ENCODE peak calls at places on chromosomes 2 and 18, in six cellular contexts. One of them, this sample, is unnamed.
A peak's percentile ranks its signal among the peaks of the same experiment; 100 is the strongest.

GRCh38 chr18:50177294-50177992 is 17.5 kb downstream of the MYO5B start:
- DNase-seq in stimulated activated CD4-positive, alpha-beta T cell treated with anti-CD3 and anti-CD28 coated beads, Interleukin-15, amount 100 ng/mL, for 1 hour: no peak
- DNase-seq in Daoy: no peak
- DNase-seq in activated naive CD4-positive, alpha-beta T cell treated with anti-CD3 and anti-CD28 coated beads for 36 hours: no peak
- DNase-seq in NCI-H1105 treated with DMSO at 0.1 percent for 48 hours: no peak
- DNase-seq in HCEC 1CT: no peak
- DNase-seq in this sample: no peak

GRCh38 chr2:108583903-108584520 is 49.7 kb downstream of the LIMS1 start:
- DNase-seq in activated naive CD4-positive, alpha-beta T cell treated with anti-CD3 and anti-CD28 coated beads for 36 hours: peak; percentile 78
- DNase-seq in Daoy: peak; percentile 81
- DNase-seq in HCEC 1CT: peak; percentile 70
- DNase-seq in stimulated activated CD4-positive, alpha-beta T cell treated with anti-CD3 and anti-CD28 coated beads, Interleukin-15, amount 100 ng/mL, for 1 hour: peak; percentile 5
- DNase-seq in NCI-H1105 treated with DMSO at 0.1 percent for 48 hours: peak; percentile 46
- DNase-seq in this sample: peak; percentile 88

GRCh38 chr2:224142397-224143312 is 103.6 kb upstream of the SERPINE2 start:
- DNase-seq in activated naive CD4-positive, alpha-beta T cell treated with anti-CD3 and anti-CD28 coated beads for 36 hours: no peak
- DNase-seq in stimulated activated CD4-positive, alpha-beta T cell treated with anti-CD3 and anti-CD28 coated beads, Interleukin-15, amount 100 ng/mL, for 1 hour: no peak
- DNase-seq in HCEC 1CT: peak; percentile 88
- DNase-seq in Daoy: no peak
- DNase-seq in NCI-H1105 treated with DMSO at 0.1 percent for 48 hours: no peak
- DNase-seq in this sample: no peak

GRCh38 chr18:63881851-63882250 is 5.7 kb upstream of the SERPINB2 start:
- DNase-seq in Daoy: peak; percentile 46
- DNase-seq in NCI-H1105 treated with DMSO at 0.1 percent for 48 hours: no peak
- DNase-seq in stimulated activated CD4-positive, alpha-beta T cell treated with anti-CD3 and anti-CD28 coated beads, Interleukin-15, amount 100 ng/mL, for 1 hour: no peak
- DNase-seq in HCEC 1CT: peak; percentile 71
- DNase-seq in activated naive CD4-positive, alpha-beta T cell treated with anti-CD3 and anti-CD28 coated beads for 36 hours: no peak
- DNase-seq in this sample: no peak

GRCh38 chr2:27240406-27240805 is 22.4 kb downstream of the SLC30A3 start:
- DNase-seq in stimulated activated CD4-positive, alpha-beta T cell treated with anti-CD3 and anti-CD28 coated beads, Interleukin-15, amount 100 ng/mL, for 1 hour: no peak
- DNase-seq in activated naive CD4-positive, alpha-beta T cell treated with anti-CD3 and anti-CD28 coated beads for 36 hours: no peak
- DNase-seq in Daoy: no peak
- DNase-seq in HCEC 1CT: no peak
- DNase-seq in NCI-H1105 treated with DMSO at 0.1 percent for 48 hours: no peak
- DNase-seq in this sample: no peak

GRCh38 chr18:66752733-66753132 is 148.8 kb upstream of the CDH19 start:
- DNase-seq in Daoy: no peak
- DNase-seq in stimulated activated CD4-positive, alpha-beta T cell treated with anti-CD3 and anti-CD28 coated beads, Interleukin-15, amount 100 ng/mL, for 1 hour: no peak
- DNase-seq in NCI-H1105 treated with DMSO at 0.1 percent for 48 hours: no peak
- DNase-seq in activated naive CD4-positive, alpha-beta T cell treated with anti-CD3 and anti-CD28 coated beads for 36 hours: no peak
- DNase-seq in HCEC 1CT: no peak
- DNase-seq in this sample: no peak

GRCh38 chr2:636649-637405 is 40.4 kb downstream of the TMEM18 start:
- DNase-seq in stimulated activated CD4-positive, alpha-beta T cell treated with anti-CD3 and anti-CD28 coated beads, Interleukin-15, amount 100 ng/mL, for 1 hour: no peak
- DNase-seq in Daoy: peak; percentile 71
- DNase-seq in activated naive CD4-positive, alpha-beta T cell treated with anti-CD3 and anti-CD28 coated beads for 36 hours: peak; percentile 69
- DNase-seq in HCEC 1CT: peak; percentile 3
- DNase-seq in NCI-H1105 treated with DMSO at 0.1 percent for 48 hours: peak; percentile 3
- DNase-seq in this sample: peak; percentile 74

GRCh38 chr2:168278424-168278888 is 31.1 kb upstream of the STK39 start:
- DNase-seq in activated naive CD4-positive, alpha-beta T cell treated with anti-CD3 and anti-CD28 coated beads for 36 hours: no peak
- DNase-seq in HCEC 1CT: peak; percentile 90
- DNase-seq in NCI-H1105 treated with DMSO at 0.1 percent for 48 hours: peak; percentile 73
- DNase-seq in stimulated activated CD4-positive, alpha-beta T cell treated with anti-CD3 and anti-CD28 coated beads, Interleukin-15, amount 100 ng/mL, for 1 hour: no peak
- DNase-seq in Daoy: peak; percentile 72
- DNase-seq in this sample: no peak

GRCh38 chr2:9234680-9235387 is 28.2 kb downstream of the ASAP2 start:
- DNase-seq in NCI-H1105 treated with DMSO at 0.1 percent for 48 hours: no peak
- DNase-seq in activated naive CD4-positive, alpha-beta T cell treated with anti-CD3 and anti-CD28 coated beads for 36 hours: no peak
- DNase-seq in HCEC 1CT: peak; percentile 91
- DNase-seq in stimulated activated CD4-positive, alpha-beta T cell treated with anti-CD3 and anti-CD28 coated beads, Interleukin-15, amount 100 ng/mL, for 1 hour: no peak
- DNase-seq in Daoy: peak; percentile 95
- DNase-seq in this sample: no peak

GRCh38 chr2:128438091-128438490 is 119.4 kb upstream of the HS6ST1 start:
- DNase-seq in HCEC 1CT: no peak
- DNase-seq in stimulated activated CD4-positive, alpha-beta T cell treated with anti-CD3 and anti-CD28 coated beads, Interleukin-15, amount 100 ng/mL, for 1 hour: no peak
- DNase-seq in NCI-H1105 treated with DMSO at 0.1 percent for 48 hours: no peak
- DNase-seq in activated naive CD4-positive, alpha-beta T cell treated with anti-CD3 and anti-CD28 coated beads for 36 hours: no peak
- DNase-seq in Daoy: no peak
- DNase-seq in this sample: no peak

GRCh38 chr18:36179562-36180334 is 7.5 kb upstream of the MOCOS start:
- DNase-seq in activated naive CD4-positive, alpha-beta T cell treated with anti-CD3 and anti-CD28 coated beads for 36 hours: no peak
- DNase-seq in stimulated activated CD4-positive, alpha-beta T cell treated with anti-CD3 and anti-CD28 coated beads, Interleukin-15, amount 100 ng/mL, for 1 hour: no peak
- DNase-seq in NCI-H1105 treated with DMSO at 0.1 percent for 48 hours: no peak
- DNase-seq in Daoy: no peak
- DNase-seq in HCEC 1CT: peak; percentile 46
- DNase-seq in this sample: peak; percentile 52

GRCh38 chr2:67289921-67290371 is 107.2 kb upstream of the ETAA1 start:
- DNase-seq in stimulated activated CD4-positive, alpha-beta T cell treated with anti-CD3 and anti-CD28 coated beads, Interleukin-15, amount 100 ng/mL, for 1 hour: no peak
- DNase-seq in NCI-H1105 treated with DMSO at 0.1 percent for 48 hours: no peak
- DNase-seq in HCEC 1CT: peak; percentile 89
- DNase-seq in activated naive CD4-positive, alpha-beta T cell treated with anti-CD3 and anti-CD28 coated beads for 36 hours: no peak
- DNase-seq in Daoy: peak; percentile 52
- DNase-seq in this sample: no peak

GRCh38 chr2:195477996-195478382 is 179.0 kb upstream of the SLC39A10 start:
- DNase-seq in Daoy: no peak
- DNase-seq in activated naive CD4-positive, alpha-beta T cell treated with anti-CD3 and anti-CD28 coated beads for 36 hours: no peak
- DNase-seq in HCEC 1CT: no peak
- DNase-seq in stimulated activated CD4-positive, alpha-beta T cell treated with anti-CD3 and anti-CD28 coated beads, Interleukin-15, amount 100 ng/mL, for 1 hour: no peak
- DNase-seq in NCI-H1105 treated with DMSO at 0.1 percent for 48 hours: no peak
- DNase-seq in this sample: no peak

GRCh38 chr2:228533156-228533555 is 351.7 kb upstream of the SPHKAP start:
- DNase-seq in NCI-H1105 treated with DMSO at 0.1 percent for 48 hours: no peak
- DNase-seq in HCEC 1CT: no peak
- DNase-seq in Daoy: no peak
- DNase-seq in activated naive CD4-positive, alpha-beta T cell treated with anti-CD3 and anti-CD28 coated beads for 36 hours: no peak
- DNase-seq in stimulated activated CD4-positive, alpha-beta T cell treated with anti-CD3 and anti-CD28 coated beads, Interleukin-15, amount 100 ng/mL, for 1 hour: no peak
- DNase-seq in this sample: no peak

GRCh38 chr18:3885209-3885792 is 435.3 kb downstream of the TGIF1 start:
- DNase-seq in activated naive CD4-positive, alpha-beta T cell treated with anti-CD3 and anti-CD28 coated beads for 36 hours: no peak
- DNase-seq in HCEC 1CT: peak; percentile 36
- DNase-seq in NCI-H1105 treated with DMSO at 0.1 percent for 48 hours: no peak
- DNase-seq in Daoy: no peak
- DNase-seq in stimulated activated CD4-positive, alpha-beta T cell treated with anti-CD3 and anti-CD28 coated beads, Interleukin-15, amount 100 ng/mL, for 1 hour: no peak
- DNase-seq in this sample: peak; percentile 65

GRCh38 chr2:55490554-55490953 is 29.0 kb upstream of the CFAP36 start:
- DNase-seq in HCEC 1CT: peak; percentile 44
- DNase-seq in NCI-H1105 treated with DMSO at 0.1 percent for 48 hours: peak; percentile 6
- DNase-seq in Daoy: peak; percentile 72
- DNase-seq in activated naive CD4-positive, alpha-beta T cell treated with anti-CD3 and anti-CD28 coated beads for 36 hours: no peak
- DNase-seq in stimulated activated CD4-positive, alpha-beta T cell treated with anti-CD3 and anti-CD28 coated beads, Interleukin-15, amount 100 ng/mL, for 1 hour: no peak
- DNase-seq in this sample: no peak

GRCh38 chr2:235594041-235594440 is 100.2 kb downstream of the AGAP1 start:
- DNase-seq in activated naive CD4-positive, alpha-beta T cell treated with anti-CD3 and anti-CD28 coated beads for 36 hours: no peak
- DNase-seq in Daoy: peak; percentile 66
- DNase-seq in NCI-H1105 treated with DMSO at 0.1 percent for 48 hours: peak; percentile 83
- DNase-seq in stimulated activated CD4-positive, alpha-beta T cell treated with anti-CD3 and anti-CD28 coated beads, Interleukin-15, amount 100 ng/mL, for 1 hour: no peak
- DNase-seq in HCEC 1CT: peak; percentile 89
- DNase-seq in this sample: peak; percentile 84

GRCh38 chr2:7588295-7588694 is 671.1 kb downstream of the RNF144A start:
- DNase-seq in NCI-H1105 treated with DMSO at 0.1 percent for 48 hours: no peak
- DNase-seq in activated naive CD4-positive, alpha-beta T cell treated with anti-CD3 and anti-CD28 coated beads for 36 hours: no peak
- DNase-seq in HCEC 1CT: no peak
- DNase-seq in Daoy: no peak
- DNase-seq in stimulated activated CD4-positive, alpha-beta T cell treated with anti-CD3 and anti-CD28 coated beads, Interleukin-15, amount 100 ng/mL, for 1 hour: no peak
- DNase-seq in this sample: no peak

GRCh38 chr2:237907144-237907543 is 47.7 kb downstream of the RAMP1 start:
- DNase-seq in stimulated activated CD4-positive, alpha-beta T cell treated with anti-CD3 and anti-CD28 coated beads, Interleukin-15, amount 100 ng/mL, for 1 hour: no peak
- DNase-seq in HCEC 1CT: no peak
- DNase-seq in NCI-H1105 treated with DMSO at 0.1 percent for 48 hours: no peak
- DNase-seq in Daoy: no peak
- DNase-seq in activated naive CD4-positive, alpha-beta T cell treated with anti-CD3 and anti-CD28 coated beads for 36 hours: no peak
- DNase-seq in this sample: no peak

GRCh38 chr2:240921319-240922233 is 15.4 kb downstream of the CROCC2 start:
- DNase-seq in HCEC 1CT: peak; percentile 93
- DNase-seq in NCI-H1105 treated with DMSO at 0.1 percent for 48 hours: no peak
- DNase-seq in stimulated activated CD4-positive, alpha-beta T cell treated with anti-CD3 and anti-CD28 coated beads, Interleukin-15, amount 100 ng/mL, for 1 hour: no peak
- DNase-seq in activated naive CD4-positive, alpha-beta T cell treated with anti-CD3 and anti-CD28 coated beads for 36 hours: peak; percentile 2
- DNase-seq in Daoy: peak; percentile 96
- DNase-seq in this sample: no peak

This sample was measured in Karpas-422.